ENCODE peak calls at places on chromosomes 11 and 22, in eight cellular contexts. One of them, this sample, is unnamed.

GRCh38 chr11:30356388-30356787 is 33.5 kb downstream of the ARL14EP start:
- DNase-seq in thoracic aorta: no peak
- DNase-seq in stomach: no peak
- DNase-seq in bronchial epithelial cell: no peak
- DNase-seq in cardiac fibroblast: no peak
- DNase-seq in mucosa of descending colon: no peak
- DNase-seq in upper lobe of right lung: no peak
- DNase-seq in psoas muscle: no peak
- DNase-seq in this sample: no peak

GRCh38 chr11:117986981-117987495 is 844 bp downstream of the IL10RA start:
- DNase-seq in thoracic aorta: no peak
- DNase-seq in stomach: no peak
- DNase-seq in bronchial epithelial cell: peak; percentile 20
- DNase-seq in cardiac fibroblast: no peak
- DNase-seq in mucosa of descending colon: no peak
- DNase-seq in upper lobe of right lung: no peak
- DNase-seq in psoas muscle: no peak
- DNase-seq in this sample: no peak

GRCh38 chr11:79461144-79461543 is 20.3 kb upstream of the TENM4 start:
- DNase-seq in thoracic aorta: no peak
- DNase-seq in stomach: no peak
- DNase-seq in bronchial epithelial cell: peak; percentile 75
- DNase-seq in cardiac fibroblast: peak; percentile 49
- DNase-seq in mucosa of descending colon: no peak
- DNase-seq in upper lobe of right lung: no peak
- DNase-seq in psoas muscle: no peak
- DNase-seq in this sample: no peak

GRCh38 chr22:30290318-30290678 is 993 bp upstream of the CASTOR1 start:
- DNase-seq in thoracic aorta: no peak
- DNase-seq in stomach: no peak
- DNase-seq in bronchial epithelial cell: peak; percentile 74
- DNase-seq in cardiac fibroblast: peak; percentile 33
- DNase-seq in mucosa of descending colon: no peak
- DNase-seq in upper lobe of right lung: no peak
- DNase-seq in psoas muscle: no peak
- DNase-seq in this sample: no peak

GRCh38 chr22:19841641-19842385 is 12.9 kb downstream of the GNB1L start:
- DNase-seq in thoracic aorta: no peak
- DNase-seq in stomach: no peak
- DNase-seq in bronchial epithelial cell: no peak
- DNase-seq in cardiac fibroblast: no peak
- DNase-seq in mucosa of descending colon: no peak
- DNase-seq in upper lobe of right lung: no peak
- DNase-seq in psoas muscle: no peak
- DNase-seq in this sample: no peak

GRCh38 chr22:37726240-37726887 is 29.5 kb downstream of the TRIOBP start:
- DNase-seq in thoracic aorta: no peak
- DNase-seq in stomach: no peak
- DNase-seq in bronchial epithelial cell: no peak
- DNase-seq in cardiac fibroblast: peak; percentile 59
- DNase-seq in mucosa of descending colon: no peak
- DNase-seq in upper lobe of right lung: no peak
- DNase-seq in psoas muscle: no peak
- DNase-seq in this sample: no peak

GRCh38 chr11:121672630-121673487 is 220.1 kb upstream of the SORL1-AS1 start:
- DNase-seq in thoracic aorta: no peak
- DNase-seq in stomach: no peak
- DNase-seq in bronchial epithelial cell: no peak
- DNase-seq in cardiac fibroblast: peak; percentile 24
- DNase-seq in mucosa of descending colon: no peak
- DNase-seq in upper lobe of right lung: no peak
- DNase-seq in psoas muscle: peak; percentile 20
- DNase-seq in this sample: no peak

GRCh38 chr11:23554002-23554401 is 693.7 kb upstream of the CCDC179 start:
- DNase-seq in thoracic aorta: no peak
- DNase-seq in stomach: no peak
- DNase-seq in bronchial epithelial cell: peak; percentile 29
- DNase-seq in cardiac fibroblast: no peak
- DNase-seq in mucosa of descending colon: no peak
- DNase-seq in upper lobe of right lung: no peak
- DNase-seq in psoas muscle: no peak
- DNase-seq in this sample: no peak

GRCh38 chr11:10379433-10379832 is 74.6 kb downstream of the ADM start:
- DNase-seq in thoracic aorta: no peak
- DNase-seq in stomach: no peak
- DNase-seq in bronchial epithelial cell: peak; percentile 35
- DNase-seq in cardiac fibroblast: peak; percentile 42
- DNase-seq in mucosa of descending colon: no peak
- DNase-seq in upper lobe of right lung: no peak
- DNase-seq in psoas muscle: no peak
- DNase-seq in this sample: no peak

GRCh38 chr11:78857688-78858087 is 283.0 kb upstream of the NARS2 start:
- DNase-seq in thoracic aorta: no peak
- DNase-seq in stomach: no peak
- DNase-seq in bronchial epithelial cell: no peak
- DNase-seq in cardiac fibroblast: no peak
- DNase-seq in mucosa of descending colon: no peak
- DNase-seq in upper lobe of right lung: no peak
- DNase-seq in psoas muscle: no peak
- DNase-seq in this sample: no peak

GRCh38 chr11:88552377-88553029 is 215.0 kb upstream of the CTSC start:
- DNase-seq in thoracic aorta: no peak
- DNase-seq in stomach: peak; percentile 40
- DNase-seq in bronchial epithelial cell: peak; percentile 44
- DNase-seq in cardiac fibroblast: peak; percentile 73
- DNase-seq in mucosa of descending colon: peak; percentile 61
- DNase-seq in upper lobe of right lung: peak; percentile 66
- DNase-seq in psoas muscle: peak; percentile 18
- DNase-seq in this sample: no peak

GRCh38 chr11:69000831-69001245 is 12.2 kb downstream of the MRGPRF start:
- DNase-seq in thoracic aorta: no peak
- DNase-seq in stomach: no peak
- DNase-seq in bronchial epithelial cell: peak; percentile 54
- DNase-seq in cardiac fibroblast: peak; percentile 79
- DNase-seq in mucosa of descending colon: peak; percentile 28
- DNase-seq in upper lobe of right lung: no peak
- DNase-seq in psoas muscle: no peak
- DNase-seq in this sample: no peak

GRCh38 chr11:127789887-127790286 is 789.3 kb upstream of the KIRREL3 start:
- DNase-seq in thoracic aorta: no peak
- DNase-seq in stomach: no peak
- DNase-seq in bronchial epithelial cell: no peak
- DNase-seq in cardiac fibroblast: peak; percentile 1
- DNase-seq in mucosa of descending colon: peak; percentile 46
- DNase-seq in upper lobe of right lung: no peak
- DNase-seq in psoas muscle: no peak
- DNase-seq in this sample: peak; percentile 23

GRCh38 chr11:126914941-126915340 is 85.6 kb downstream of the KIRREL3 start:
- DNase-seq in thoracic aorta: no peak
- DNase-seq in stomach: no peak
- DNase-seq in bronchial epithelial cell: no peak
- DNase-seq in cardiac fibroblast: no peak
- DNase-seq in mucosa of descending colon: no peak
- DNase-seq in upper lobe of right lung: no peak
- DNase-seq in psoas muscle: no peak
- DNase-seq in this sample: no peak

GRCh38 chr11:79348976-79349682 is 91.7 kb downstream of the TENM4 start:
- DNase-seq in thoracic aorta: no peak
- DNase-seq in stomach: no peak
- DNase-seq in bronchial epithelial cell: no peak
- DNase-seq in cardiac fibroblast: no peak
- DNase-seq in mucosa of descending colon: no peak
- DNase-seq in upper lobe of right lung: no peak
- DNase-seq in psoas muscle: no peak
- DNase-seq in this sample: no peak

GRCh38 chr11:115499891-115500290 is 4.3 kb downstream of the CADM1 start:
- DNase-seq in thoracic aorta: no peak
- DNase-seq in stomach: no peak
- DNase-seq in bronchial epithelial cell: no peak
- DNase-seq in cardiac fibroblast: no peak
- DNase-seq in mucosa of descending colon: no peak
- DNase-seq in upper lobe of right lung: no peak
- DNase-seq in psoas muscle: no peak
- DNase-seq in this sample: no peak

GRCh38 chr11:57008373-57008772 is 19.7 kb downstream of the OR5AK2 start:
- DNase-seq in thoracic aorta: no peak
- DNase-seq in stomach: no peak
- DNase-seq in bronchial epithelial cell: no peak
- DNase-seq in cardiac fibroblast: no peak
- DNase-seq in mucosa of descending colon: no peak
- DNase-seq in upper lobe of right lung: no peak
- DNase-seq in psoas muscle: no peak
- DNase-seq in this sample: no peak

GRCh38 chr11:118437736-118438125 is 1.4 kb downstream of the KMT2A start:
- DNase-seq in thoracic aorta: no peak
- DNase-seq in stomach: no peak
- DNase-seq in bronchial epithelial cell: no peak
- DNase-seq in cardiac fibroblast: no peak
- DNase-seq in mucosa of descending colon: peak; percentile 59
- DNase-seq in upper lobe of right lung: no peak
- DNase-seq in psoas muscle: no peak
- DNase-seq in this sample: no peak

GRCh38 chr11:64566915-64567882 is 23.8 kb upstream of the SLC22A12 start:
- DNase-seq in thoracic aorta: no peak
- DNase-seq in stomach: no peak
- DNase-seq in bronchial epithelial cell: no peak
- DNase-seq in cardiac fibroblast: no peak
- DNase-seq in mucosa of descending colon: no peak
- DNase-seq in upper lobe of right lung: peak; percentile 61
- DNase-seq in psoas muscle: no peak
- DNase-seq in this sample: no peak
- H3K4me3 ChIP-seq in thoracic aorta: no peak overlapping the region
- H3K4me3 ChIP-seq in stomach: no peak overlapping the region
- H3K4me3 ChIP-seq in bronchial epithelial cell: no peak overlapping the region
- H3K4me3 ChIP-seq in cardiac fibroblast: no peak overlapping the region
- H3K4me3 ChIP-seq in mucosa of descending colon: no peak overlapping the region
- H3K4me3 ChIP-seq in upper lobe of right lung: no peak overlapping the region
- H3K4me3 ChIP-seq in psoas muscle: no peak overlapping the region
- H3K4me3 ChIP-seq in this sample: no peak overlapping the region

DNA sequence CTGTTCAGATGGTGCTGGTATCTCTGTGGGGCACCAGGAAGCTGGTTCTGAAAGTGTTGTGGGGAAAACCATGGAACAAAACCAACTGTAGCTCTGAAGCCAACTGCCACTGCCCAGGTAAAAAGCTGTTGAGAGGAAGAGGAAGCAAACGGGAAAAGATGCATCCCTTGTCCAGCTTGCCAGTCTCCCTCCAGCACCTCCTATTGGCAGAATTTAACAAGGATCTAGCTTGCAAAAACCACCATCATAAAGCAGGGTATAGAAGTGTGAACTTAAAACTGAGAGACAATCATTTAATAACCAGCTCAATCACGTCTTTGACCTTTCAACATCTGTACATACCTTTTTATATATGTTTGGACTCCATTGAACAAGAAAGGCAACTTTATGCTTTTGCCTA is 4.5 kb downstream of the PATE1 start:
- DNase-seq in thoracic aorta: no peak
- DNase-seq in stomach: no peak
- DNase-seq in bronchial epithelial cell: no peak
- DNase-seq in cardiac fibroblast: no peak
- DNase-seq in mucosa of descending colon: no peak
- DNase-seq in upper lobe of right lung: no peak
- DNase-seq in psoas muscle: no peak
- DNase-seq in this sample: no peak
- TF ChIP-seq CTCF in thoracic aorta: no peak
- TF ChIP-seq CTCF in stomach: no peak
- TF ChIP-seq CTCF in bronchial epithelial cell: no peak
- TF ChIP-seq CTCF in cardiac fibroblast: no peak
- TF ChIP-seq CTCF in mucosa of descending colon: no peak
- TF ChIP-seq CTCF in upper lobe of right lung: no peak
- TF ChIP-seq CTCF in psoas muscle: no peak
- TF ChIP-seq CTCF in this sample: no peak

GRCh38 chr11:33808228-33808828 is 34.0 kb upstream of the FBXO3 start:
- DNase-seq in thoracic aorta: peak; percentile 60
- DNase-seq in stomach: peak; percentile 86
- DNase-seq in bronchial epithelial cell: peak; percentile 71
- DNase-seq in cardiac fibroblast: peak; percentile 90
- DNase-seq in mucosa of descending colon: peak; percentile 83
- DNase-seq in upper lobe of right lung: peak; percentile 85
- DNase-seq in psoas muscle: peak; percentile 81
- DNase-seq in this sample: peak; percentile 23

GRCh38 chr11:33801821-33802413 is 27.6 kb upstream of the FBXO3 start:
- DNase-seq in thoracic aorta: no peak
- DNase-seq in stomach: no peak
- DNase-seq in bronchial epithelial cell: no peak
- DNase-seq in cardiac fibroblast: peak; percentile 5
- DNase-seq in mucosa of descending colon: no peak
- DNase-seq in upper lobe of right lung: no peak
- DNase-seq in psoas muscle: no peak
- DNase-seq in this sample: no peak

GRCh38 chr11:33804471-33804870 is 30.2 kb upstream of the FBXO3 start:
- DNase-seq in thoracic aorta: no peak
- DNase-seq in stomach: no peak
- DNase-seq in bronchial epithelial cell: no peak
- DNase-seq in cardiac fibroblast: no peak
- DNase-seq in mucosa of descending colon: no peak
- DNase-seq in upper lobe of right lung: no peak
- DNase-seq in psoas muscle: no peak
- DNase-seq in this sample: no peak

GRCh38 chr11:33797879-33798278 is 23.6 kb upstream of the FBXO3 start:
- DNase-seq in thoracic aorta: no peak
- DNase-seq in stomach: no peak
- DNase-seq in bronchial epithelial cell: no peak
- DNase-seq in cardiac fibroblast: no peak
- DNase-seq in mucosa of descending colon: no peak
- DNase-seq in upper lobe of right lung: no peak
- DNase-seq in psoas muscle: no peak
- DNase-seq in this sample: no peak

GRCh38 chr11:33802414-33802950 is 28.2 kb upstream of the FBXO3 start:
- DNase-seq in thoracic aorta: no peak
- DNase-seq in stomach: peak; percentile 58
- DNase-seq in bronchial epithelial cell: peak; percentile 73
- DNase-seq in cardiac fibroblast: peak; percentile 89
- DNase-seq in mucosa of descending colon: peak; percentile 38
- DNase-seq in upper lobe of right lung: no peak
- DNase-seq in psoas muscle: peak; percentile 36
- DNase-seq in this sample: peak; percentile 55
- H3K4me3 ChIP-seq in thoracic aorta: peak overlapping the region; percentile 46
- H3K4me3 ChIP-seq in stomach: peak overlapping the region; percentile 28
- H3K4me3 ChIP-seq in bronchial epithelial cell: no peak overlapping the region
- H3K4me3 ChIP-seq in cardiac fibroblast: peak overlapping the region; percentile 9
- H3K4me3 ChIP-seq in mucosa of descending colon: no peak overlapping the region
- H3K4me3 ChIP-seq in upper lobe of right lung: peak overlapping the region; percentile 13
- H3K4me3 ChIP-seq in psoas muscle: peak overlapping the region; percentile 38
- H3K4me3 ChIP-seq in this sample: peak overlapping the region; percentile 38

DNA sequence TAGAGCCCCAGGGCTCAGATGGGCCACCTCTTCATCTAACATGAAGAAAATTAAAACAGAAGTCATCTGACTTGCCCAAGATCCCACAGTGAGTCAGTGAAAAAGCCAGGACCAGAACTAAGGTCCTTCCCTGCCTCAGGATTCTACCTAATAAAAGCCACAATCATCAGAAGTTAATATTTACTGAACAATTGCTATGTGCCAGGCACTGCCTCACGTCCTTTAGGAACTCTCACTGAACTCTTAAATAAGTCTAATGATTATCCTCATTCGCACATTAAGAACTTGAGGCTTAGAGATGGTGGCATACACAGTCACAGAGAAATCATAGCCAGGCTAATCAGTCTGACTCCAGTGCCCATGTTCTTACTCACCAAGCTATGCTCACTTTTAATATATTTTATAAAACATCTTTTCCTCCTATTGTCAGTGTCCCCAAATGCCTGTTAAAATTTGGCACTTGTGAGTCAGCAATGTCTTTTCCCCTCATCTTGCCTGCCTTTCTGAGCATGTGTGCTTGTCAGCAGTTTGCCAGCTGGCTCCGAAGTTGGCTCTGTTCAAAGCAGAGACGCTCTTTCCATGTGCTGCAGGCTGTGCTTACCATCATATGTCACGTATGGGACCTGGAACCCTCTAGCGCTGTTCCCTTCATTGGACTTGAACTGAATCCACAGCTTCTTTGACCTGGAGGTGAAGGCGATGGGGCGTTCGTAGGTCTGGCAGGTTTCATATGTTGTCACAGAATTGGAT is 21.5 kb upstream of the NRIP3 start:
- DNase-seq in thoracic aorta: no peak
- DNase-seq in stomach: no peak
- DNase-seq in bronchial epithelial cell: no peak
- DNase-seq in cardiac fibroblast: no peak
- DNase-seq in mucosa of descending colon: no peak
- DNase-seq in upper lobe of right lung: no peak
- DNase-seq in psoas muscle: no peak
- DNase-seq in this sample: no peak
- TF ChIP-seq CTCF in thoracic aorta: no peak
- TF ChIP-seq CTCF in stomach: no peak
- TF ChIP-seq CTCF in bronchial epithelial cell: no peak
- TF ChIP-seq CTCF in cardiac fibroblast: no peak
- TF ChIP-seq CTCF in mucosa of descending colon: no peak
- TF ChIP-seq CTCF in upper lobe of right lung: no peak
- TF ChIP-seq CTCF in psoas muscle: no peak
- TF ChIP-seq CTCF in this sample: no peak